ENCODE peak calls at places on chromosome 10, in five cellular contexts. O is fibroblast of villous mesenchyme, G is nephron progenitor cell, N is transverse colon, L is AG04450. I is an unnamed sample.

GRCh38 chr10:95183132-95183450 is 10.9 kb upstream of the ACSM6 start:
- DNase-seq in L (no peak), O (peak; percentile 8), N (no peak), G (no peak), I (no peak)

GRCh38 chr10:124106241-124106905 is 13.0 kb upstream of the CHST15 start:
- DNase-seq in L (peak; percentile 48), O (peak; percentile 86), G (no peak), N (peak; percentile 71), I (no peak)

GRCh38 chr10:78524941-78525340 is 491.3 kb downstream of the RPS24 start:
- DNase-seq in O (no peak), L (no peak), N (no peak), G (no peak), I (no peak)

GRCh38 chr10:14705548-14706234 is 69.0 kb downstream of the FAM107B start:
- DNase-seq in G (no peak), O (no peak), N (no peak), L (no peak), I (no peak)

GRCh38 chr10:132654708-132655661 is 117.4 kb downstream of the INPP5A start:
- DNase-seq in N (peak; percentile 54), G (peak; percentile 87), O (peak; percentile 61), L (peak; percentile 34), I (peak; percentile 81)

GRCh38 chr10:63414481-63415260 is 51.1 kb downstream of the JMJD1C start:
- DNase-seq in L (peak; percentile 43), N (no peak), O (peak; percentile 25), G (no peak), I (no peak)

GRCh38 chr10:78770167-78771090 is 298.3 kb upstream of the ZMIZ1 start:
- DNase-seq in L (no peak), O (no peak), G (no peak), N (no peak), I (no peak)

GRCh38 chr10:11401314-11402222 is 209.9 kb downstream of the USP6NL start:
- DNase-seq in O (no peak), N (no peak), L (no peak), G (no peak), I (no peak)

GRCh38 chr10:132274581-132274980 is 33.2 kb downstream of the STK32C start:
- DNase-seq in N (no peak), G (no peak), L (no peak), O (no peak), I (no peak)

GRCh38 chr10:90504172-90504571 is 353.7 kb downstream of the HTR7 start:
- DNase-seq in N (no peak), O (no peak), L (no peak), G (no peak), I (no peak)
- TF ChIP-seq CTCF in N (no peak), O (no peak), L (no peak), G (no peak), I (no peak)

GRCh38 chr10:19347592-19347991 is 299.0 kb downstream of the MALRD1 start:
- DNase-seq in L (no peak), G (peak; percentile 10), N (no peak), O (peak; percentile 1), I (peak; percentile 12)
- TF ChIP-seq CTCF in L (peak; percentile 47), G (peak; percentile 34), N (peak; percentile 26), O (peak; percentile 35), I (no peak)

DNA sequence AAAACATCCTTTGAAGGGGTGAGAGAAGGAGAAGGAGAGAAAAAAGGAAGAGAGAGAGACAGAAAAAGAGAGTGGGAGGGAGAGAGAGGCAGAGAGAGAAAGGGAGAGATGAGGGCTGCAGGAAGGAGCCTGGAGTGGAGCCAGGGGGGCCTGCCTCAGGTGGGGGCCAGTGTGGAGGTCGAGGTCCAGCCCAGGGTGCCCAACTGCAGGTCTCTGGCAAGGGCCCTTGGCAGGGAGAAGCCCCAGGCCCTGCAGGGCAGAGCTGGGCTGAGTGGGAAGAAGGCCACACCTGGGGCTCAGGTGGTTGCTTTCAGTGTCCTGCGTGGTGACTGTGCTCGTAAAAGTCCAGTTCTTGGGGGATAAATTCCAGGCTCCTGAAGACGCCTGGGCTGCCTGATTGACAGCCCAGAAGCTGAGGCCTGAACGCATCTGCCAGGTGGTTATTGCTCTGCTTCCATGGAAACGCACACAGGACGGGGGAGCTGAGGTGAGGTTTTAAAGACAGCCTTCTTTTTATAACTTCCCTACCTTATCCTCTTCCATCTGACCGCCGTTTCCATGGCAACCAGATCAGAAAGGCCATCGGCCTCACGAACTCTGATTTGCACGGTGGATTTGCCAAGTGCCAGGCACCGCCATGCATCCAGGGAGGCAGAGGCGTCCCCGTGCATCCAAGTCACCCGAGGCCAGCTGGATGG is 261.1 kb downstream of the ADARB2 start:
- DNase-seq in O (no peak), G (peak; percentile 25), L (no peak), N (no peak), I (no peak)
- TF ChIP-seq CTCF in O (no peak), G (no peak), L (no peak), N (no peak), I (no peak)

GRCh38 chr10:6408799-6409198 is 171.3 kb downstream of the PRKCQ start:
- DNase-seq in O (no peak), N (no peak), L (no peak), G (no peak), I (no peak)
- TF ChIP-seq CTCF in O (peak; percentile 17), N (no peak), L (peak; percentile 37), G (no peak), I (peak; percentile 64)